ENCODE peak calls at places on chromosome 6, in nine cellular contexts. P is astrocyte, I is NT2/D1, E is GM23248, Y is colonic mucosa, W is fibroblast of lung, D is HCT116, J is mesenchymal stem cell, Z is PC-3. X is an unnamed sample.

GRCh38 chr6:113860165-113860955 is 3.2 kb downstream of the MARCKS start:
- DNase-seq in Z (peak), E (peak), J (no peak), P (peak), Y (peak), W (peak), D (no peak), I (no peak), X (peak)

GRCh38 chr6:156175971-156176421 is 601.2 kb upstream of the ARID1B start:
- DNase-seq in Y (peak), E (no peak), Z (peak), P (no peak), D (peak), J (peak), W (no peak), I (peak), X (peak)

GRCh38 chr6:56995347-56995746 is 40.4 kb downstream of the BEND6 start:
- DNase-seq in E (no peak), Z (peak), P (no peak), J (no peak), D (peak), W (no peak), I (no peak), Y (no peak), X (peak)

GRCh38 chr6:125759184-125759902 is 9.9 kb downstream of the HEY2 start:
- DNase-seq in Y (no peak), E (no peak), I (no peak), W (no peak), Z (no peak), J (no peak), P (no peak), D (peak), X (no peak)

GRCh38 chr6:38567436-38567835 is 72.3 kb downstream of the BTBD9 start:
- DNase-seq in I (no peak), Y (peak), P (peak), E (peak), J (peak), D (peak), Z (peak), W (peak), X (no peak)

GRCh38 chr6:166500246-166500645 is 86.2 kb downstream of the RAMACL start:
- DNase-seq in Y (no peak), P (no peak), Z (no peak), D (no peak), I (no peak), E (no peak), W (no peak), J (no peak), X (no peak)

GRCh38 chr6:143555071-143555492 is 43.6 kb upstream of the FUCA2 start:
- DNase-seq in P (peak), J (no peak), Z (no peak), W (no peak), I (no peak), Y (no peak), D (no peak), E (no peak), X (no peak)

GRCh38 chr6:112180095-112180820 is 74.1 kb downstream of the LAMA4 start:
- DNase-seq in E (peak), I (peak), P (peak), Z (peak), J (peak), Y (peak), W (peak), D (peak), X (peak)

GRCh38 chr6:27268803-27269202 is 21.3 kb downstream of the PRSS16 start:
- DNase-seq in I (no peak), W (no peak), Z (no peak), J (no peak), P (no peak), Y (no peak), D (no peak), E (no peak), X (no peak)

GRCh38 chr6:100484474-100484873 is 19.8 kb upstream of the SIM1 start:
- DNase-seq in Y (no peak), Z (no peak), J (no peak), W (no peak), P (peak), E (no peak), D (no peak), I (no peak), X (no peak)

GRCh38 chr6:16128759-16129622 is at the start of gene MYLIP:
- DNase-seq in I (peak), J (peak), D (peak), P (peak), Y (peak), Z (peak), W (peak), E (peak), X (peak)

GRCh38 chr6:190596-191395 is 101.5 kb upstream of the DUSP22 start:
- DNase-seq in J (no peak), I (no peak), Y (no peak), E (no peak), D (no peak), P (no peak), W (no peak), Z (peak), X (peak)

GRCh38 chr6:16471222-16471784 is 232.9 kb downstream of the GMPR start:
- DNase-seq in W (no peak), P (peak), I (no peak), Z (no peak), D (no peak), E (no peak), Y (no peak), J (no peak), X (no peak)

GRCh38 chr6:151113641-151114040 is 126.1 kb upstream of the AKAP12 start:
- DNase-seq in P (no peak), Y (no peak), I (no peak), Z (no peak), W (no peak), D (no peak), J (no peak), E (no peak), X (no peak)

GRCh38 chr6:3427740-3428085 is 29.1 kb downstream of the SLC22A23 start:
- DNase-seq in P (peak), E (peak), Z (peak), Y (peak), W (no peak), I (no peak), J (no peak), D (no peak), X (no peak)

GRCh38 chr6:14549319-14549770 is 431.8 kb downstream of the CD83 start:
- DNase-seq in Y (peak), D (no peak), I (no peak), E (no peak), P (no peak), Z (no peak), W (no peak), J (no peak), X (no peak)

DNA sequence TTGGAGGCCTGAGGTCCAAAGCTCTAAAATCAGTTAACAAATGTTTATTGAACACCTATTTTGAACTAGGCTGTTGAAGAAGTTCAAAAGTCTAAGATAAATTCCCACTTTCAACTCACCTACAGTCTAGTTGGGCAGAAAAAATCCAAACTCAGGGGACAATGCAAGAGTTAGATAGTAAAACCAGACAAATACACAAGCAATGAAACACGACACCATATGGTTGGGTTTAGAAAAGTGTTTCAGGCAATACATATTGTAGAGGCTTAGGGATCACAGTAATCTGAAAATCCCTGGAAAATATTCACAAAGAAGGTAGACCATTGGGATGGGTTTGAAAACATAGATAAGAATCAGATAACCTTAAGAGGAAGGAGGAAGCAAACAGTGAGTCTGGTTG is 1.3 kb upstream of the CARMIL1 start:
- DNase-seq in P (no peak), W (peak), D (no peak), I (no peak), Z (peak), J (no peak), Y (no peak), E (no peak), X (no peak)
- H3K9ac ChIP-seq in P (peak), W (no peak), D (peak), I (peak), Z (no peak), J (peak), Y (peak), E (no peak), X (no peak)

GRCh38 chr6:159976844-159977241 is 8.0 kb downstream of the IGF2R start:
- DNase-seq in J (no peak), W (no peak), I (no peak), Y (no peak), E (no peak), P (no peak), D (no peak), Z (no peak), X (no peak)
- H3K9ac ChIP-seq in J (peak), W (no peak), I (no peak), Y (no peak), E (no peak), P (no peak), D (no peak), Z (no peak), X (no peak)

GRCh38 chr6:30264731-30265130 is 51.5 kb upstream of the TRIM26 start:
- DNase-seq in I (no peak), J (no peak), P (peak), W (no peak), Y (no peak), E (peak), D (no peak), Z (no peak), X (no peak)
- H3K9ac ChIP-seq in I (no peak), J (no peak), P (peak), W (no peak), Y (no peak), E (no peak), D (no peak), Z (no peak), X (no peak)

GRCh38 chr6:20678831-20679352 is 144.6 kb downstream of the CDKAL1 start:
- DNase-seq in J (no peak), P (no peak), I (no peak), E (no peak), Y (no peak), W (no peak), Z (peak), D (no peak), X (peak)

GRCh38 chr6:20684474-20684873 is 150.2 kb downstream of the CDKAL1 start:
- DNase-seq in E (no peak), D (no peak), W (no peak), I (no peak), Y (no peak), P (no peak), J (no peak), Z (no peak), X (no peak)

GRCh38 chr6:20681243-20681684 is 147.0 kb downstream of the CDKAL1 start:
- DNase-seq in D (no peak), E (no peak), W (no peak), J (no peak), P (no peak), I (no peak), Y (no peak), Z (no peak), X (peak)

GRCh38 chr6:20686142-20686541 is 151.9 kb downstream of the CDKAL1 start:
- DNase-seq in J (no peak), Z (peak), I (no peak), W (no peak), Y (no peak), E (no peak), D (no peak), P (no peak), X (no peak)

DNA sequence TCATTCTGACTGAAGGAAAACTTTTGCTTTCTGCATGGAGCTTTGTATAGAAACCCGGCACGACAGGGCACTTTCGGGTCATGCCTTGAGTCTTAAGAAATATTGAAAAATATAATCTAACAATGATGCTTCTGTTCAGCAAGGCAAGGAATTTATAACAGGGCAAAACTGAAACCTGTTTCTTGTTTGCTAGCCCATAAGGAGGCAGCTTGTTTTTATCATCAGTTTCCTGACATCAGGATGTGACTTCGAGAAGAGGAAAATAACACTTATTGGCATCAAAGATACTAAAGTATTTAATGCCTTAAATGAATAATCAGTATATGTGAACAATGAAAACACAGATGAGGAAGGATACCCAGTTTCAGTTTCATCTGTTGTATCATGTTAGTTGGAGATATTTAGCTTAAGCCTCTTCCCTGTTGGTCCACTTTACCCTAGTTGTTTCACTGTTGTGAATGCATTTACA is 146.5 kb downstream of the CDKAL1 start:
- DNase-seq in I (no peak), E (peak), D (no peak), W (no peak), Y (no peak), J (peak), P (no peak), Z (no peak), X (no peak)
- H3K9ac ChIP-seq in I (no peak), E (peak), D (no peak), W (no peak), Y (no peak), J (peak), P (no peak), Z (no peak), X (no peak)

GRCh38 chr6:5728726-5729434 is 277.8 kb downstream of the NRN1 start:
- DNase-seq in D (no peak), I (no peak), Z (peak), J (peak), Y (no peak), P (peak), W (no peak), E (peak), X (no peak)
- H3K9ac ChIP-seq in D (no peak), I (no peak), Z (no peak), J (no peak), Y (no peak), P (no peak), W (no peak), E (no peak), X (no peak)

DNA sequence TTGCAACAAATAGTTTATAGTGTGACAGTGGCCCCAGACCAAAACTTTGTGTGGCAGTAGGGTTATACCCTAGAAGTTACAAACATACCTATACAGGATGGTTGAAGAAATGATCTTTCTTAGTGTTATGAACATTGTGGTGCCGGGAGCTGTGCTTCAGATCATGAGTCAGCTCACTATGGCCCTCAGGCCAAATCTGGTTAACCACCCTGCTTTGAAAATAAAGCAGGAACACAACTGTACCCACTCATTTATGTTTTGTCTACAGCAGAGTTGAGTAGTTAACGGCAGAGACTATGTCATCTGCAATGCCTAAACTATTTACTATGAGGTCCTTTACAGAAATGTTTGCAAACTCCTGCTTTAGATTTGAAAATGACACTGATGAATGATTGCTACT is 24.3 kb downstream of the AKAP7 start:
- DNase-seq in Y (no peak), J (peak), W (peak), D (no peak), P (peak), I (no peak), E (peak), Z (peak), X (no peak)
- H3K9ac ChIP-seq in Y (no peak), J (no peak), W (no peak), D (no peak), P (no peak), I (no peak), E (no peak), Z (no peak), X (no peak)

DNA sequence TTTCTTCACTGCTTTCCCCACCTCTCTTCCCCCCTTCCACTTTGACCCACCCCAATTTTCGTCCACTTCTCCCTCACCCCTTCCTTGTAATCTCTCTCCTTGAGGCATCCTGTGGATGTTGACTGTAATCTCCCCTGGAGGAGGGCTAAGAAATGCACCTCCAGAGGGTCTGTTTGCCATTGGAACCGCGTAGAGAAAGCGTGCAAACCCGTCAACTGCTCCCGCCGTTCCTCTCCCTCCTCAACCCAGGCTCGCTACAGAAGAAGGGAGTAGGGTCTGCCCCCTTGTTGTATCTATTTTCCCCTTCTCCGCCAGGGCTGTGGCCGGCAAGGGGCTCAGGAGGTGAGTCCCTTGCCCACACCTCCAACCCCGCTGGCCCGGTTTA is 502 bp upstream of the HTR1E start:
- DNase-seq in Y (no peak), I (peak), D (no peak), J (no peak), E (no peak), Z (no peak), W (no peak), P (no peak), X (no peak)
- H3K9ac ChIP-seq in Y (no peak), I (no peak), D (no peak), J (no peak), E (no peak), Z (no peak), W (no peak), P (no peak), X (no peak)

GRCh38 chr6:33278810-33279209 is 1.9 kb downstream of the B3GALT4 start:
- DNase-seq in W (no peak), E (no peak), D (no peak), J (no peak), Z (no peak), I (no peak), Y (no peak), P (no peak), X (no peak)

GRCh38 chr6:33276864-33277662 is at the start of gene B3GALT4:
- DNase-seq in W (peak), D (no peak), Z (peak), P (peak), E (peak), I (no peak), J (peak), Y (peak), X (no peak)

GRCh38 chr6:33278392-33278741 is 1.4 kb downstream of the B3GALT4 start:
- DNase-seq in J (no peak), D (no peak), E (peak), P (no peak), Y (no peak), Z (no peak), W (no peak), I (no peak), X (no peak)

GRCh38 chr6:33276581-33276863 is 401 bp upstream of the B3GALT4 start:
- DNase-seq in W (no peak), I (no peak), P (no peak), D (no peak), Y (no peak), E (peak), Z (no peak), J (peak), X (no peak)

DNA sequence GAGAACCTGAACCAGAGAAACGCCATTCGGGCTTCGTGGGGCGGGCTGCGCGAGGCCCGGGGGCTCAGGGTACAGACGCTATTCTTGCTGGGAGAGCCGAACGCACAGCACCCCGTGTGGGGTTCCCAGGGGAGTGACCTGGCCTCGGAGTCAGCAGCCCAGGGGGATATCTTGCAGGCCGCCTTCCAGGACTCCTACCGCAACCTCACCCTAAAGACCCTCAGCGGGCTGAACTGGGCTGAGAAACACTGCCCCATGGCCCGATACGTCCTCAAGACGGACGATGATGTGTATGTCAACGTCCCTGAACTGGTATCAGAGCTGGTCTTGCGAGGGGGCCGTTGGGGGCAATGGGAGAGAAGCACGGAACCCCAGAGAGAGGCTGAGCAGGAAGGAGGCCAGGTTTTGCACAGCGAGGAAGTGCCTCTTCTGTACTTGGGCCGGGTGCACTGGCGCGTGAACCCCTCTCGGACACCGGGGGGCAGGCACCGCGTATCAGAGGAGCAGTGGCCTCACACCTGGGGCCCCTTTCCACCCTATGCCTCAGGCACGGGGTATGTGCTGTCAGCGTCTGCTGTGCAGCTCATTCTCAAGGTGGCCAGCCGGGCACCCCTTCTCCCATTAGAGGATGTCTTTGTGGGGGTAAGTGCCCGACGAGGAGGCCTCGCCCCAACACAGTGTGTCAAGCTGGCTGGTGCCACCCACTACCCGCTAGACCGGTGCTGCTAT is 904 bp downstream of the B3GALT4 start:
- DNase-seq in E (peak), W (peak), I (no peak), Y (no peak), J (no peak), Z (no peak), P (no peak), D (no peak), X (no peak)
- H3K9ac ChIP-seq in E (peak), W (peak), I (peak), Y (peak), J (peak), Z (peak), P (peak), D (peak), X (no peak)